ENCODE peak calls at places on chromosomes 5 and 9, in four cellular contexts. U, J, V and Y are unnamed samples.

GRCh38 chr5:121164632-121165031 is 687.0 kb upstream of the FTMT start:
- DNase-seq in V (no peak), J (no peak), U (no peak), Y (no peak)

GRCh38 chr5:41835625-41836024 is 34.6 kb downstream of the OXCT1 start:
- DNase-seq in V (peak), J (no peak), U (peak), Y (no peak)

GRCh38 chr5:101878190-101878589 is 417.9 kb downstream of the SLCO4C1 start:
- DNase-seq in V (no peak), J (no peak), U (no peak), Y (no peak)

GRCh38 chr5:76111510-76112174 is 28.5 kb downstream of the SV2C start:
- DNase-seq in J (no peak), V (no peak), U (no peak), Y (no peak)

GRCh38 chr5:54985301-54986268 is at the start of gene ESM1:
- DNase-seq in U (peak), V (peak), J (no peak), Y (no peak)

GRCh38 chr5:135211083-135211790 is 177.2 kb upstream of the PITX1 start:
- DNase-seq in U (no peak), J (no peak), V (peak), Y (no peak)

GRCh38 chr9:107644774-107645463 is 155.3 kb upstream of the KLF4 start:
- DNase-seq in U (peak), V (no peak), J (no peak), Y (no peak)

GRCh38 chr9:133514475-133515239 is 10.1 kb downstream of the MYMK start:
- DNase-seq in J (no peak), U (no peak), V (no peak), Y (no peak)

GRCh38 chr9:135885100-135885853 is 22.1 kb downstream of the CAMSAP1 start:
- DNase-seq in J (no peak), V (peak), U (peak), Y (no peak)

GRCh38 chr9:128818839-128819715 is 777 bp downstream of the ENDOG start:
- DNase-seq in U (peak), J (peak), V (no peak), Y (no peak)

GRCh38 chr5:94945656-94946055 is 327.2 kb downstream of the SLF1 start:
- DNase-seq in J (no peak), V (no peak), U (no peak), Y (no peak)

GRCh38 chr5:169169786-169170185 is 131.2 kb downstream of the SLIT3 start:
- DNase-seq in J (no peak), V (no peak), U (no peak), Y (no peak)

GRCh38 chr5:168163966-168164365 is 127.5 kb upstream of the WWC1 start:
- DNase-seq in J (no peak), U (no peak), V (no peak), Y (no peak)